ENCODE peak calls at places on chromosome 12, in seven cellular contexts. Z, N, U, I, R, D and F are unnamed samples.

GRCh38 chr12:54935235-54935951 is 49.2 kb downstream of the TESPA1 start:
- DNase-seq in Z (peak; percentile 94), N (peak; percentile 89), U (no peak), I (no peak), R (no peak), D (no peak), F (no peak)

GRCh38 chr12:32896438-32897275 is at the start of gene PKP2:
- DNase-seq in Z (peak; percentile 21), N (no peak), U (peak; percentile 66), I (peak; percentile 89), R (peak; percentile 86), D (no peak), F (peak; percentile 85)

GRCh38 chr12:47920913-47921312 is 16.1 kb upstream of the VDR start:
- DNase-seq in Z (no peak), N (no peak), U (no peak), I (no peak), R (no peak), D (no peak), F (no peak)

GRCh38 chr12:117002040-117002832 is 91.5 kb downstream of the FBXW8 start:
- DNase-seq in Z (peak; percentile 16), N (no peak), U (no peak), I (no peak), R (no peak), D (no peak), F (no peak)

GRCh38 chr12:111196532-111196931 is 172.4 kb downstream of the PHETA1 start:
- DNase-seq in Z (no peak), N (no peak), U (no peak), I (no peak), R (no peak), D (peak; percentile 62), F (no peak)

GRCh38 chr12:28569698-28570411 is 379.6 kb downstream of the CCDC91 start:
- DNase-seq in Z (peak; percentile 82), N (no peak), U (no peak), I (no peak), R (no peak), D (no peak), F (no peak)

GRCh38 chr12:93526786-93527428 is 45.6 kb upstream of the SOCS2 start:
- DNase-seq in Z (peak; percentile 82), N (peak; percentile 90), U (no peak), I (no peak), R (no peak), D (no peak), F (no peak)

GRCh38 chr12:67919406-67919805 is 69.8 kb upstream of the IFNG-AS1 start:
- DNase-seq in Z (peak; percentile 67), N (peak; percentile 20), U (no peak), I (no peak), R (no peak), D (no peak), F (no peak)

GRCh38 chr12:54749191-54749818 is 101.1 kb upstream of the DCD start:
- DNase-seq in Z (peak; percentile 62), N (peak; percentile 15), U (peak; percentile 31), I (peak; percentile 57), R (peak; percentile 29), D (peak; percentile 62), F (no peak)

GRCh38 chr12:59067068-59067467 is 146.8 kb upstream of the LRIG3 start:
- DNase-seq in Z (peak; percentile 73), N (peak; percentile 75), U (no peak), I (no peak), R (no peak), D (no peak), F (no peak)

GRCh38 chr12:50017047-50017446 is 8.2 kb downstream of the RACGAP1 start:
- DNase-seq in Z (peak; percentile 96), N (peak; percentile 60), U (no peak), I (no peak), R (no peak), D (no peak), F (no peak)

GRCh38 chr12:108570743-108571603 is 8.6 kb downstream of the ISCU start:
- DNase-seq in Z (peak; percentile 77), N (no peak), U (no peak), I (peak; percentile 57), R (no peak), D (peak; percentile 55), F (no peak)

GRCh38 chr12:53344824-53345485 is 8.8 kb upstream of the SP7 start:
- DNase-seq in Z (peak; percentile 88), N (no peak), U (no peak), I (peak; percentile 75), R (peak; percentile 91), D (peak; percentile 75), F (peak; percentile 72)

GRCh38 chr12:66252771-66253170 is 49.5 kb upstream of the HELB start:
- DNase-seq in Z (no peak), N (no peak), U (no peak), I (no peak), R (no peak), D (no peak), F (no peak)

GRCh38 chr12:90456248-90456647 is 498.7 kb downstream of the CCER1 start:
- DNase-seq in Z (no peak), N (no peak), U (no peak), I (no peak), R (no peak), D (no peak), F (no peak)

GRCh38 chr12:110102255-110102654 is 21.9 kb upstream of the IFT81 start:
- DNase-seq in Z (peak; percentile 66), N (no peak), U (peak; percentile 88), I (peak; percentile 98), R (peak; percentile 56), D (peak; percentile 83), F (peak; percentile 85)

GRCh38 chr12:119843100-119843499 is 34.0 kb downstream of the CIT start:
- DNase-seq in Z (peak; percentile 47), N (no peak), U (no peak), I (no peak), R (no peak), D (no peak), F (no peak)

GRCh38 chr12:116406529-116406928 is 129.0 kb upstream of the MED13L start:
- DNase-seq in Z (peak; percentile 93), N (no peak), U (no peak), I (peak; percentile 65), R (peak; percentile 75), D (peak; percentile 87), F (peak; percentile 34)